ENCODE peak calls at places on chromosomes 7 and 10, in five cellular contexts. One of them, this sample, is unnamed.

GRCh38 chr10:58963101-58963534 is 213.3 kb upstream of the PHYHIPL start:
- DNase-seq in HTR-8/SVneo: no peak
- DNase-seq in breast epithelium: no peak
- DNase-seq in RWPE1: no peak
- DNase-seq in DND-41: peak; percentile 4
- DNase-seq in this sample: no peak

GRCh38 chr7:2520808-2521146 is 1.2 kb downstream of the LFNG start:
- DNase-seq in HTR-8/SVneo: no peak
- DNase-seq in breast epithelium: no peak
- DNase-seq in RWPE1: no peak
- DNase-seq in DND-41: no peak
- DNase-seq in this sample: no peak

GRCh38 chr10:27035163-27035562 is 65.1 kb downstream of the ANKRD26 start:
- DNase-seq in HTR-8/SVneo: no peak
- DNase-seq in breast epithelium: no peak
- DNase-seq in RWPE1: no peak
- DNase-seq in DND-41: no peak
- DNase-seq in this sample: no peak

GRCh38 chr10:36736311-36736710 is 389.1 kb upstream of the ANKRD30A start:
- DNase-seq in HTR-8/SVneo: no peak
- DNase-seq in breast epithelium: no peak
- DNase-seq in RWPE1: no peak
- DNase-seq in DND-41: no peak
- DNase-seq in this sample: no peak

GRCh38 chr7:142438923-142439515 is 181.2 kb upstream of the PRSS58 start:
- DNase-seq in HTR-8/SVneo: no peak
- DNase-seq in breast epithelium: no peak
- DNase-seq in RWPE1: no peak
- DNase-seq in DND-41: no peak
- DNase-seq in this sample: no peak

GRCh38 chr7:38413784-38414183 is 140.3 kb upstream of the TARP start:
- DNase-seq in HTR-8/SVneo: no peak
- DNase-seq in breast epithelium: no peak
- DNase-seq in RWPE1: no peak
- DNase-seq in DND-41: peak; percentile 20
- DNase-seq in this sample: no peak

GRCh38 chr7:35384761-35385700 is 131.1 kb upstream of the TBX20 start:
- DNase-seq in HTR-8/SVneo: no peak
- DNase-seq in breast epithelium: no peak
- DNase-seq in RWPE1: no peak
- DNase-seq in DND-41: no peak
- DNase-seq in this sample: no peak

GRCh38 chr10:104120061-104120460 is 1.9 kb upstream of the SFR1 start:
- DNase-seq in HTR-8/SVneo: no peak
- DNase-seq in breast epithelium: no peak
- DNase-seq in RWPE1: no peak
- DNase-seq in DND-41: no peak
- DNase-seq in this sample: no peak

GRCh38 chr7:16421333-16422099 is at the start of gene CRPPA:
- DNase-seq in HTR-8/SVneo: no peak
- DNase-seq in breast epithelium: peak; percentile 64
- DNase-seq in RWPE1: peak; percentile 74
- DNase-seq in DND-41: no peak
- DNase-seq in this sample: no peak

GRCh38 chr7:50564630-50565558 is at the start of gene DDC:
- DNase-seq in HTR-8/SVneo: no peak
- DNase-seq in breast epithelium: no peak
- DNase-seq in RWPE1: no peak
- DNase-seq in DND-41: no peak
- DNase-seq in this sample: no peak

GRCh38 chr7:20170626-20171025 is 46.6 kb downstream of the MACC1 start:
- DNase-seq in HTR-8/SVneo: no peak
- DNase-seq in breast epithelium: no peak
- DNase-seq in RWPE1: no peak
- DNase-seq in DND-41: no peak
- DNase-seq in this sample: no peak

GRCh38 chr10:42999385-43000020 is 77.4 kb upstream of the RET start:
- DNase-seq in HTR-8/SVneo: no peak
- DNase-seq in breast epithelium: no peak
- DNase-seq in RWPE1: no peak
- DNase-seq in DND-41: no peak
- DNase-seq in this sample: no peak

GRCh38 chr7:127927339-127927679 is 103.9 kb downstream of the LRRC4 start:
- DNase-seq in HTR-8/SVneo: no peak
- DNase-seq in breast epithelium: no peak
- DNase-seq in RWPE1: no peak
- DNase-seq in DND-41: no peak
- DNase-seq in this sample: no peak

GRCh38 chr10:122225324-122225723 is 45.8 kb upstream of the BTBD16 start:
- DNase-seq in HTR-8/SVneo: no peak
- DNase-seq in breast epithelium: no peak
- DNase-seq in RWPE1: no peak
- DNase-seq in DND-41: no peak
- DNase-seq in this sample: no peak

GRCh38 chr10:8596929-8597472 is 542.5 kb downstream of the GATA3 start:
- DNase-seq in HTR-8/SVneo: no peak
- DNase-seq in breast epithelium: peak; percentile 81
- DNase-seq in RWPE1: no peak
- DNase-seq in DND-41: no peak
- DNase-seq in this sample: no peak

GRCh38 chr7:32142649-32143048 is 72.4 kb upstream of the PDE1C start:
- DNase-seq in HTR-8/SVneo: no peak
- DNase-seq in breast epithelium: no peak
- DNase-seq in RWPE1: no peak
- DNase-seq in DND-41: no peak
- DNase-seq in this sample: no peak

GRCh38 chr7:120941064-120941463 is 9.5 kb upstream of the ING3 start:
- DNase-seq in HTR-8/SVneo: no peak
- DNase-seq in breast epithelium: no peak
- DNase-seq in RWPE1: no peak
- DNase-seq in DND-41: no peak
- DNase-seq in this sample: no peak

GRCh38 chr7:51949726-51950644 is 633.4 kb upstream of the COBL start:
- DNase-seq in HTR-8/SVneo: no peak
- DNase-seq in breast epithelium: no peak
- DNase-seq in RWPE1: no peak
- DNase-seq in DND-41: no peak
- DNase-seq in this sample: no peak

GRCh38 chr7:96526492-96526891 is 183.2 kb downstream of the SEM1 start:
- DNase-seq in HTR-8/SVneo: no peak
- DNase-seq in breast epithelium: no peak
- DNase-seq in RWPE1: no peak
- DNase-seq in DND-41: no peak
- DNase-seq in this sample: no peak

GRCh38 chr10:118045154-118045841 is 1.4 kb downstream of the RAB11FIP2 start:
- DNase-seq in HTR-8/SVneo: no peak
- DNase-seq in breast epithelium: no peak
- DNase-seq in RWPE1: no peak
- DNase-seq in DND-41: no peak
- DNase-seq in this sample: no peak

GRCh38 chr10:24550680-24551079 is 173.0 kb downstream of the ARHGAP21 start:
- DNase-seq in HTR-8/SVneo: no peak
- DNase-seq in breast epithelium: peak; percentile 18
- DNase-seq in RWPE1: no peak
- DNase-seq in DND-41: no peak
- DNase-seq in this sample: no peak

GRCh38 chr10:44046605-44047004 is 338.3 kb downstream of the CXCL12 start:
- DNase-seq in HTR-8/SVneo: no peak
- DNase-seq in breast epithelium: peak; percentile 40
- DNase-seq in RWPE1: peak; percentile 11
- DNase-seq in DND-41: no peak
- DNase-seq in this sample: no peak

GRCh38 chr10:65231148-65231547 is 1694.7 kb upstream of the LRRTM3 start:
- DNase-seq in HTR-8/SVneo: no peak
- DNase-seq in breast epithelium: no peak
- DNase-seq in RWPE1: no peak
- DNase-seq in DND-41: no peak
- DNase-seq in this sample: no peak

GRCh38 chr10:34319197-34319846 is 495.8 kb downstream of the PARD3 start:
- DNase-seq in HTR-8/SVneo: peak; percentile 20
- DNase-seq in breast epithelium: peak; percentile 28
- DNase-seq in RWPE1: peak; percentile 75
- DNase-seq in DND-41: no peak
- DNase-seq in this sample: no peak

GRCh38 chr10:12605580-12606405 is 256.4 kb downstream of the CAMK1D start:
- DNase-seq in HTR-8/SVneo: peak; percentile 35
- DNase-seq in breast epithelium: peak; percentile 80
- DNase-seq in RWPE1: peak; percentile 66
- DNase-seq in DND-41: peak; percentile 90
- DNase-seq in this sample: no peak

GRCh38 chr10:31702005-31702404 is 226.6 kb downstream of the ARHGAP12 start:
- DNase-seq in HTR-8/SVneo: no peak
- DNase-seq in breast epithelium: no peak
- DNase-seq in RWPE1: no peak
- DNase-seq in DND-41: no peak
- DNase-seq in this sample: no peak

GRCh38 chr7:38833329-38833728 is 75.7 kb downstream of the VPS41 start:
- DNase-seq in HTR-8/SVneo: no peak
- DNase-seq in breast epithelium: no peak
- DNase-seq in RWPE1: no peak
- DNase-seq in DND-41: no peak
- DNase-seq in this sample: no peak

GRCh38 chr10:77873558-77874380 is 52.8 kb downstream of the DLG5 start:
- DNase-seq in HTR-8/SVneo: peak; percentile 54
- DNase-seq in breast epithelium: peak; percentile 87
- DNase-seq in RWPE1: peak; percentile 91
- DNase-seq in DND-41: peak; percentile 71
- DNase-seq in this sample: no peak

GRCh38 chr7:43294080-43294630 is 181.7 kb downstream of the HECW1 start:
- DNase-seq in HTR-8/SVneo: no peak
- DNase-seq in breast epithelium: no peak
- DNase-seq in RWPE1: peak; percentile 82
- DNase-seq in DND-41: no peak
- DNase-seq in this sample: no peak

GRCh38 chr10:92538231-92538958 is 35.5 kb downstream of the IDE start:
- DNase-seq in HTR-8/SVneo: no peak
- DNase-seq in breast epithelium: no peak
- DNase-seq in RWPE1: no peak
- DNase-seq in DND-41: no peak
- DNase-seq in this sample: no peak

GRCh38 chr10:12960431-12960898 is 41.0 kb downstream of the CCDC3 start:
- DNase-seq in HTR-8/SVneo: no peak
- DNase-seq in breast epithelium: no peak
- DNase-seq in RWPE1: no peak
- DNase-seq in DND-41: no peak
- DNase-seq in this sample: no peak

GRCh38 chr10:86556933-86557649 is 35.5 kb upstream of the WAPL start:
- DNase-seq in HTR-8/SVneo: no peak
- DNase-seq in breast epithelium: no peak
- DNase-seq in RWPE1: no peak
- DNase-seq in DND-41: no peak
- DNase-seq in this sample: no peak

GRCh38 chr7:106313456-106313891 is 28.7 kb upstream of the NAMPT start:
- DNase-seq in HTR-8/SVneo: peak; percentile 18
- DNase-seq in breast epithelium: no peak
- DNase-seq in RWPE1: peak; percentile 25
- DNase-seq in DND-41: no peak
- DNase-seq in this sample: peak; percentile 35

GRCh38 chr7:44367475-44368030 is 42.2 kb upstream of the CAMK2B start:
- DNase-seq in HTR-8/SVneo: no peak
- DNase-seq in breast epithelium: peak; percentile 12
- DNase-seq in RWPE1: no peak
- DNase-seq in DND-41: no peak
- DNase-seq in this sample: no peak

GRCh38 chr10:78529262-78529661 is 495.6 kb downstream of the RPS24 start:
- DNase-seq in HTR-8/SVneo: no peak
- DNase-seq in breast epithelium: no peak
- DNase-seq in RWPE1: no peak
- DNase-seq in DND-41: no peak
- DNase-seq in this sample: no peak

GRCh38 chr10:62045765-62046521 is 144.4 kb downstream of the ARID5B start:
- DNase-seq in HTR-8/SVneo: peak; percentile 62
- DNase-seq in breast epithelium: no peak
- DNase-seq in RWPE1: no peak
- DNase-seq in DND-41: no peak
- DNase-seq in this sample: no peak